ENCODE peak calls at places on chromosome 6, in nine cellular contexts. G is NCI-H2081; Z is HT1080; K is activated CD8-positive, alpha-beta T cell treated with anti-CD3 and anti-CD28 coated beads for 36 hours; M is activated naive CD8-positive, alpha-beta T cell treated with anti-CD3 and anti-CD28 coated beads for 36 hours; R is RWPE1; P is bronchial epithelial cell; N is caudate nucleus; L is activated gamma-delta T cell treated with Interleukin-2 at 50 U/mL for 16 hours. D is an unnamed sample.

GRCh38 chr6:100512203-100512862 is 47.6 kb upstream of the SIM1 start:
- DNase-seq in K (no peak), G (no peak), N (no peak), Z (peak), L (no peak), R (peak), M (no peak), P (peak), D (no peak)

GRCh38 chr6:45969026-45969425 is 46.6 kb downstream of the CLIC5 start:
- DNase-seq in Z (no peak), K (no peak), P (no peak), R (no peak), L (no peak), N (no peak), M (no peak), G (no peak), D (no peak)

GRCh38 chr6:53770690-53771320 is 24.0 kb upstream of the LRRC1 start:
- DNase-seq in M (no peak), Z (no peak), G (no peak), P (peak), L (no peak), N (no peak), R (peak), K (no peak), D (no peak)

GRCh38 chr6:55734256-55734655 is 141.1 kb downstream of the BMP5 start:
- DNase-seq in R (peak), Z (no peak), M (no peak), L (no peak), P (peak), N (no peak), K (no peak), G (no peak), D (no peak)

GRCh38 chr6:70060680-70061079 is 194.3 kb downstream of the COL19A1 start:
- DNase-seq in M (no peak), Z (no peak), R (no peak), N (no peak), L (no peak), G (no peak), P (no peak), K (no peak), D (no peak)

GRCh38 chr6:13159295-13159694 is 169.0 kb downstream of the TBC1D7 start:
- DNase-seq in R (no peak), K (no peak), P (no peak), N (no peak), G (no peak), M (no peak), Z (peak), L (no peak), D (no peak)

GRCh38 chr6:55696041-55696440 is 117.0 kb upstream of the HMGCLL1 start:
- DNase-seq in N (no peak), K (no peak), M (no peak), P (no peak), L (no peak), Z (no peak), G (no peak), R (no peak), D (no peak)

GRCh38 chr6:65182681-65183080 is 524.3 kb downstream of the EYS start:
- DNase-seq in K (no peak), Z (peak), M (no peak), N (no peak), R (no peak), G (no peak), L (no peak), P (no peak), D (no peak)

GRCh38 chr6:135185483-135185882 is 4.4 kb downstream of the MYB start:
- DNase-seq in G (no peak), Z (no peak), K (no peak), M (no peak), P (peak), L (no peak), N (no peak), R (peak), D (no peak)

GRCh38 chr6:24140572-24140971 is 14.6 kb downstream of the NRSN1 start:
- DNase-seq in K (no peak), N (peak), R (no peak), L (no peak), M (no peak), P (no peak), Z (no peak), G (no peak), D (no peak)

GRCh38 chr6:56708810-56709597 is 66.3 kb upstream of the DST start:
- DNase-seq in G (peak), L (no peak), M (no peak), N (no peak), P (peak), Z (peak), R (peak), K (no peak), D (no peak)

GRCh38 chr6:26272171-26272631 is 92.8 kb upstream of the BTN3A2 start:
- DNase-seq in R (no peak), N (no peak), M (no peak), Z (no peak), K (peak), G (no peak), P (no peak), L (peak), D (peak)

GRCh38 chr6:7058250-7058923 is 49.4 kb upstream of the RREB1 start:
- DNase-seq in N (no peak), R (peak), G (no peak), K (peak), Z (peak), M (peak), L (no peak), P (peak), D (no peak)

GRCh38 chr6:100620085-100620484 is 155.4 kb upstream of the SIM1 start:
- DNase-seq in N (no peak), L (no peak), R (no peak), G (no peak), Z (peak), K (no peak), P (peak), M (no peak), D (no peak)

GRCh38 chr6:72554203-72554564 is 67.7 kb upstream of the KCNQ5 start:
- DNase-seq in L (no peak), Z (peak), R (peak), M (no peak), G (no peak), K (no peak), P (peak), N (no peak), D (no peak)

GRCh38 chr6:34414999-34415858 is 10.6 kb downstream of the RPS10 start:
- DNase-seq in R (peak), N (peak), L (peak), G (peak), M (no peak), K (peak), P (peak), Z (peak), D (peak)

GRCh38 chr6:155185544-155185943 is 78.3 kb upstream of the CLDN20 start:
- DNase-seq in N (no peak), L (no peak), K (peak), G (peak), M (no peak), R (peak), Z (peak), P (peak), D (no peak)

GRCh38 chr6:36743538-36744441 is 46.2 kb downstream of the RAB44 start:
- DNase-seq in Z (no peak), R (no peak), P (peak), L (no peak), K (no peak), M (no peak), G (no peak), N (peak), D (no peak)

GRCh38 chr6:56540950-56541600 is 101.6 kb downstream of the DST start:
- DNase-seq in R (no peak), N (no peak), P (peak), L (no peak), Z (no peak), M (no peak), G (peak), K (no peak), D (no peak)

GRCh38 chr6:23228439-23229024 is 659.2 kb downstream of the HDGFL1 start:
- DNase-seq in K (no peak), P (peak), R (no peak), N (no peak), M (no peak), L (no peak), G (no peak), Z (peak), D (no peak)